ENCODE peak calls at places on chromosomes 3 and 15, in nine cellular contexts. C is GM12891; P is HuH-7; I is lung microvascular endothelial cell; K is cardiac fibroblast; G is SK-N-SH; S is KBM-7; H is stimulated activated CD8-positive, alpha-beta memory T cell treated with anti-CD3 and anti-CD28 coated beads, Interleukin-4, amount 100 ng/mL, for 4 hours; F is hepatic stellate cell. Y is an unnamed sample.

GRCh38 chr3:107620534-107620933 is 97.8 kb downstream of the BBX start:
- DNase-seq in F (no peak), K (no peak), I (no peak), H (no peak), C (no peak), P (no peak), S (no peak), G (no peak), Y (no peak)

GRCh38 chr15:58742424-58743160 is 6.9 kb downstream of the ADAM10 start:
- DNase-seq in H (no peak), K (peak), I (peak), C (no peak), P (no peak), F (peak), S (no peak), G (no peak), Y (no peak)

GRCh38 chr3:120557115-120557514 is 39.0 kb upstream of the NDUFB4 start:
- DNase-seq in H (no peak), G (no peak), C (no peak), I (no peak), F (no peak), P (no peak), S (no peak), K (no peak), Y (no peak)

GRCh38 chr3:129032716-129033115 is 27.9 kb upstream of the GP9 start:
- DNase-seq in G (no peak), I (no peak), C (no peak), K (no peak), H (no peak), F (no peak), P (no peak), S (no peak), Y (no peak)

GRCh38 chr3:186517218-186517617 is 27.0 kb downstream of the CRYGS start:
- DNase-seq in F (no peak), C (no peak), S (no peak), G (no peak), P (no peak), K (no peak), H (no peak), I (no peak), Y (no peak)

GRCh38 chr3:137768021-137768360 is 3.9 kb downstream of the SOX14 start:
- DNase-seq in P (no peak), I (no peak), G (peak), F (no peak), K (no peak), S (no peak), C (no peak), H (no peak), Y (no peak)

GRCh38 chr3:197847866-197848401 is 56.9 kb downstream of the LRCH3 start:
- DNase-seq in P (peak), C (peak), F (peak), H (no peak), K (no peak), S (peak), G (no peak), I (peak), Y (no peak)

GRCh38 chr15:67501836-67502461 is 19.0 kb upstream of the C15orf61 start:
- DNase-seq in K (no peak), I (peak), H (no peak), C (no peak), G (no peak), P (no peak), F (no peak), S (no peak), Y (no peak)

GRCh38 chr3:51682526-51682925 is 11.5 kb downstream of the TEX264 start:
- DNase-seq in G (no peak), C (no peak), H (no peak), S (no peak), F (no peak), P (no peak), I (no peak), K (no peak), Y (no peak)

GRCh38 chr3:65960087-65960486 is 78.6 kb downstream of the MAGI1 start:
- DNase-seq in S (no peak), I (no peak), H (no peak), C (no peak), G (no peak), K (peak), F (no peak), P (no peak), Y (no peak)

GRCh38 chr3:141426404-141427034 is 58.2 kb downstream of the ZBTB38 start:
- DNase-seq in S (peak), C (no peak), H (no peak), P (no peak), I (no peak), G (no peak), F (no peak), K (peak), Y (no peak)

GRCh38 chr3:89172150-89172549 is 64.7 kb downstream of the EPHA3 start:
- DNase-seq in C (no peak), G (no peak), I (no peak), H (no peak), F (no peak), P (no peak), K (no peak), S (no peak), Y (no peak)

GRCh38 chr3:72395654-72396415 is 452.4 kb downstream of the SHQ1 start:
- DNase-seq in S (no peak), C (no peak), H (no peak), F (no peak), I (no peak), P (no peak), G (no peak), K (no peak), Y (no peak)

Y was measured in BE2C.